ENCODE peak calls at places on chromosomes 5 and 9, in seven cellular contexts. O, Y, Z, W, F, X and H are unnamed samples. For H3K4me1 and H3K9me3, the result is how much of the 10 kb centered on the place peaks cover.

GRCh38 chr5:44294492-44294891 is 94.7 kb downstream of the FGF10 start:
- DNase-seq in Z (no peak), O (peak), X (peak), F (no peak), W (peak), Y (peak), H (no peak)

GRCh38 chr9:134374301-134375010 is 48.2 kb downstream of the RXRA start:
- DNase-seq in O (no peak), W (peak), X (peak), Z (no peak), Y (peak), F (no peak), H (peak)

GRCh38 chr5:25963251-25964008 is 1075.0 kb downstream of the CDH9 start:
- DNase-seq in X (peak), Y (no peak), Z (no peak), F (no peak), O (peak), W (no peak), H (no peak)

GRCh38 chr5:149795360-149795759 is 65.2 kb downstream of the PPARGC1B start:
- DNase-seq in O (no peak), X (no peak), Y (no peak), W (no peak), F (no peak), Z (no peak), H (no peak)

GRCh38 chr5:43646997-43647396 is 44.0 kb downstream of the NNT start:
- DNase-seq in Y (no peak), X (no peak), Z (no peak), O (no peak), F (no peak), W (no peak), H (no peak)

GRCh38 chr5:6766558-6767191 is 53.4 kb downstream of the TENT4A start:
- DNase-seq in W (peak), F (no peak), X (peak), Y (peak), Z (peak), O (peak), H (peak)

GRCh38 chr9:16335788-16336580 is 534.5 kb downstream of the BNC2 start:
- DNase-seq in Y (peak), O (peak), Z (no peak), W (peak), X (peak), F (no peak), H (no peak)

GRCh38 chr9:71741841-71742648 is 26.3 kb downstream of the CEMIP2 start:
- DNase-seq in X (no peak), O (no peak), Z (peak), F (no peak), Y (no peak), W (no peak), H (no peak)

GRCh38 chr9:84750152-84750865 is 80.8 kb downstream of the NTRK2 start:
- DNase-seq in O (no peak), X (no peak), Z (no peak), F (no peak), W (no peak), Y (no peak), H (no peak)

GRCh38 chr9:120874226-120874839 is 2.7 kb downstream of the PHF19 start:
- DNase-seq in O (no peak), W (no peak), Y (no peak), Z (no peak), X (no peak), F (no peak), H (peak)

GRCh38 chr5:93174930-93175329 is 406.1 kb downstream of the NR2F1-AS1 start:
- DNase-seq in W (no peak), F (no peak), X (no peak), O (no peak), Y (no peak), Z (no peak), H (no peak)

GRCh38 chr5:84287964-84288363 is 96.7 kb downstream of the EDIL3 start:
- DNase-seq in W (no peak), O (no peak), X (no peak), Y (no peak), F (no peak), Z (no peak), H (no peak)

GRCh38 chr9:90021216-90021906 is 416.5 kb downstream of the GADD45G start:
- DNase-seq in X (no peak), Z (no peak), O (no peak), F (no peak), Y (no peak), W (no peak), H (no peak)

GRCh38 chr5:141528401-141528984 is 39.6 kb downstream of the PCDHGC5 start:
- DNase-seq in Z (no peak), X (no peak), W (peak), F (no peak), Y (peak), O (peak), H (no peak)

GRCh38 chr9:1202512-1203285 is 152.5 kb downstream of the DMRT2 start:
- DNase-seq in X (no peak), F (no peak), Y (no peak), O (no peak), Z (no peak), W (no peak), H (no peak)

GRCh38 chr5:141778683-141779082 is 96.7 kb upstream of the ARAP3 start:
- DNase-seq in F (no peak), Z (no peak), W (no peak), X (no peak), Y (no peak), O (no peak), H (no peak)

DNA sequence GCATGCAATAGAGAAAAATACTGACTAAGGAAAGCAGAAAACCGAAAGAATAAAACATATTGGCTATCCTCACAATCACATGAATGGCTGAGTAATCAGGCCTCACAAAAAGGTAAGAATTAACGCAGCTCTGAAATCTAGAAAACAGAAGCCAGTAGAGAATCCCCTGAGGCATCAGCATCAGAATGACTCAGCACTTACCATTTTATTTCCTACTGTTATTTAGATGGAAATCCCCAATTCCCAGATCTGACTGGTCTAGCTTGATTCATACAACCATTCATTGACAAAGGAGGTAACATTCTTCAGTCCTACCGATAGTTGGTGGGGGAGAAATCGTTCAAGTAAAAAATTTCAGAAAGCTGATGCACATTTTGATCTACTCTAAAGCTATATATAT is 1408.4 kb upstream of the WWC1 start:
- DNase-seq in F (no peak), X (no peak), Y (no peak), O (no peak), Z (no peak), W (no peak), H (no peak)
- H3K27ac ChIP-seq in F (no peak), X (no peak), Y (no peak), O (no peak), Z (no peak), W (no peak), H (no peak)

DNA sequence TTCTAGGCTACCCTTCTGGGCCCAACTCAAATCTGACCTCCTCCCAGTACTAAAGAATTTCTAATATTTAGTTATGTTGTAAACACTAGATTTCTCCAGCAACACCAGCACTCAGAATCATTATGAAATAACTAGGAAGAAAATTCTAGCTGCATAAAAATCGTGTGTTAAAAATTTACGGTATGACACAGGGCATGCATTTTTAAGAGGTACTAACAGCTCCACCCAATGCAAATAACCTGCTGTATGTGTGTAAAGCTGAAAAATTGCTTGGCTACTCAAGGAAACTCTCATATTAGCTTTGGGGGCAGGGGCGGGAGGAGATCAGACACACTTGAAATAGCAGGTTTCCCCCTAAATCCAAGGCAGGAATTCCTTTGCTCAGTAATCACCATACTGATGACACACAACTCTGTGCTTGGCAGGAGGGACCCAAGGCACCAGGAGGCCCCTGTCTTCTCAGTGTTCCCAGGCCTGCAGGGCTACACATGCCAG is 27.2 kb downstream of the MACROH2A1 start:
- DNase-seq in Z (no peak), O (no peak), W (no peak), F (no peak), X (no peak), Y (no peak), H (no peak)
- H3K4me1 ChIP-seq in Z (under half), O (half or more), W (half or more), F (under half), X (half or more), Y (under half), H (under half)

GRCh38 chr5:175696139-175696854 is 38.4 kb downstream of the HRH2 start:
- DNase-seq in O (peak), W (peak), X (peak), F (peak), Y (peak), Z (peak), H (peak)

GRCh38 chr5:175693746-175694145 is 35.9 kb downstream of the HRH2 start:
- DNase-seq in Y (peak), W (peak), O (no peak), Z (no peak), X (peak), F (no peak), H (no peak)

GRCh38 chr5:175696855-175697198 is 39.0 kb downstream of the HRH2 start:
- DNase-seq in Z (no peak), O (no peak), Y (no peak), W (no peak), X (no peak), F (no peak), H (no peak)

GRCh38 chr5:175694371-175695160 is 36.7 kb downstream of the HRH2 start:
- DNase-seq in Y (peak), W (peak), F (no peak), X (peak), Z (no peak), O (no peak), H (no peak)

GRCh38 chr5:175695161-175696126 is 37.6 kb downstream of the HRH2 start:
- DNase-seq in X (peak), F (no peak), W (peak), Y (peak), O (no peak), Z (no peak), H (no peak)
- H3K9me3 ChIP-seq in X (under half), F (under half), W (under half), Y (under half), O (under half), Z (under half), H (under half)

DNA sequence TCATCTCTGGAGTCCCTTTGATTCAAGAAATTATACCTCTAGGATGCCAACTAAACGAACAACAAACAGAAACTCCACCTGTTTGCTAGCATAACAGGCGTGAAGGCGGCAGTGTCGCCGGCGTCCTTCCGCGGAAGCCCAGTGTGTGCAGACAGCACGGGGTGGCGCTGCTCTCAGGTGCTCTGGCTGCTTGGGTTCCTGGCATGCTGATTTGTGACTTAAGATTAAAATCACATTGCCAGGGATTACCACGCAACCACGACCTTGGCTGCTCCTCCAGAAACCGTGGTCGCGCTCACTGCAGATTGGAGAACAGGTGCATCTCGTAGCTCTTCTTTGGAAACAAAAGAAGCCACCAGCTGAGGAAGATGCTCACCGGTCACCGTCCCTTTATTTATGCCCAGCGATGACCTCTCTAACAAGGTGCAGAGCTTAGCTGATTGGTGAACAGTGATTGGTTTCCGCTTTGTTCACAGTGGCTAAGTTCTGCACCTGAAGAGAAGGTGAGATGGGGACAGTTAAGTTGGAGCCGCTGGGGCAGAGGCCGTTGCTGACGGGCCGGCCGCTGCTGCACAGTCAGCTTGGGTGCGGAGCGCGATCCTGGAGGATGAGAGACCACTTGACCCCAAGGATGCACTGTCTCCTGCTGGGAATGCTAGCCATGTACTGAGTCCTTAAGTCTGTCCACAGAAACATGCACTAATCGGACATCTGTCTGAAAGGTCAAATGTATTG is 232.3 kb downstream of the FANCC start:
- DNase-seq in Y (peak), X (peak), Z (peak), F (no peak), O (no peak), W (peak), H (peak)
- H3K27ac ChIP-seq in Y (peak), X (peak), Z (peak), F (no peak), O (peak), W (peak), H (no peak)

DNA sequence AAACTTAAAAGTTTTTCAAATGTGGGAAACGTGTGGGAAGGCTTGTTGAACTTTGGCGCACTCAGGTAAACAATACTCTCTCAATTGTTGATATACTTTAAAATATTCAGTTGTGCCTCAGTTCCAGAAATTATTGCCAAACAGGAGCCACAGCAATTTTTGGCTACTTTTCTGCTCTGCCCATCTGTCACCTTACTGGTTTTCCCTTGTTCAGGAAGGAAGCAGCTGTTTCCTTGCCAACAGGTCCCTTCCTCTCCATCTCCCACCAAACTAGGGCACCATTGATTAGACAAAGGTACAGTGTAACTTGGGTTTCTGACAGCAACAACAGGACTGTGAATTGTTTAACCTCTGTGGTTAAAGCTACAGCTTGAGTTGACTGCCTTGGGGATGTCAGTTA is 76.8 kb downstream of the PIP5K1B start:
- DNase-seq in Z (no peak), O (no peak), X (no peak), Y (no peak), W (no peak), F (no peak), H (no peak)
- H3K4me1 ChIP-seq in Z (half or more), O (half or more), X (under half), Y (under half), W (half or more), F (under half), H (half or more)

DNA sequence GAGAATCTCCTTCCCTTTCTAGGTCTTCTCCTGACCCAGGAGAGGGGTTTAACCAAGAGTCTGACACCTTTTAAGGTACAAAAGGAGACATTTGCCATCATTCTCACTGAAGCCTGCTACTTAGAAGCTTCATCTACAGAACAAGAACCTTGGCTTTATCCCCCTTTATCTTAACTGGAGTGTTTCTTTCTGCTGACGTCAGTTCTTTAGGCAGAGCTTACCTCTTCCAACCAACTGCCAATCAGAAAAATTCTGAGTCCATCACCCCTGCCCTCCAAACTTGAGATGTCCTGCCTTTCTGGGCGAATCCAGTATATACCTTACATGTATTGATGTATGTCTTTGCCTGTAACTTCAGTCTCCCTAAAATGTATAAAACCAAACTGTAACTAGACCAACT is 37.2 kb downstream of the PLEKHG4B start:
- DNase-seq in X (no peak), Y (no peak), F (no peak), W (no peak), Z (no peak), O (no peak), H (no peak)
- H3K9me3 ChIP-seq in X (under half), Y (under half), F (under half), W (under half), Z (under half), O (under half), H (under half)

GRCh38 chr5:122906768-122907167 is 61.4 kb downstream of the SNX24 start:
- DNase-seq in Z (no peak), Y (peak), O (no peak), F (no peak), X (no peak), W (no peak), H (no peak)
- H3K27ac ChIP-seq in Z (no peak), Y (peak), O (no peak), F (no peak), X (no peak), W (no peak), H (no peak)